ENCODE peak calls at places on chromosome 2, in four cellular contexts. Z, N, C and H are unnamed samples.

GRCh38 chr2:25851740-25852503 is 26.4 kb downstream of the ASXL2 start:
- DNase-seq in N (no peak), Z (peak), C (no peak), H (no peak)

GRCh38 chr2:218607436-218608115 is at the start of gene PLCD4:
- DNase-seq in Z (peak), C (peak), N (no peak), H (no peak)

GRCh38 chr2:60353863-60354262 is 199.6 kb downstream of the BCL11A start:
- DNase-seq in C (no peak), Z (no peak), N (no peak), H (no peak)

GRCh38 chr2:196725218-196725617 is 74.3 kb downstream of the GTF3C3 start:
- DNase-seq in N (no peak), C (no peak), Z (no peak), H (no peak)

GRCh38 chr2:9258953-9259399 is 52.4 kb downstream of the ASAP2 start:
- DNase-seq in Z (no peak), C (peak), N (no peak), H (peak)

GRCh38 chr2:86453838-86454237 is 12.7 kb downstream of the KDM3A start:
- DNase-seq in Z (peak), N (no peak), C (no peak), H (no peak)

GRCh38 chr2:166365803-166366420 is 9.8 kb downstream of the SCN9A start:
- DNase-seq in N (no peak), Z (no peak), C (no peak), H (no peak)

GRCh38 chr2:154455871-154456270 is 242.6 kb upstream of the KCNJ3 start:
- DNase-seq in Z (no peak), C (no peak), N (no peak), H (no peak)

GRCh38 chr2:13005761-13006336 is 289.1 kb downstream of the TRIB2 start:
- DNase-seq in C (no peak), Z (peak), N (no peak), H (no peak)

GRCh38 chr2:148338544-148338943 is 306.0 kb upstream of the EPC2 start:
- DNase-seq in Z (peak), N (no peak), C (no peak), H (no peak)

GRCh38 chr2:37786854-37787253 is 115.4 kb upstream of the CDC42EP3 start:
- DNase-seq in Z (no peak), C (peak), N (no peak), H (no peak)

GRCh38 chr2:205024822-205025518 is 479.7 kb downstream of the PARD3B start:
- DNase-seq in Z (peak), C (peak), N (peak), H (no peak)

GRCh38 chr2:60965514-60965815 is 52.1 kb upstream of the PEX13 start:
- DNase-seq in C (no peak), N (no peak), Z (no peak), H (no peak)

GRCh38 chr2:241797441-241798080 is 11.4 kb upstream of the NEU4 start:
- DNase-seq in Z (no peak), C (peak), N (no peak), H (peak)

GRCh38 chr2:120659275-120659952 is 76.3 kb upstream of the GLI2 start:
- DNase-seq in C (no peak), N (no peak), Z (no peak), H (no peak)

GRCh38 chr2:223487447-223487846 is 114.7 kb downstream of the SCG2 start:
- DNase-seq in N (no peak), C (no peak), Z (no peak), H (no peak)

GRCh38 chr2:71643674-71644357 is 190.5 kb downstream of the DYSF start:
- DNase-seq in Z (no peak), C (no peak), N (no peak), H (no peak)

GRCh38 chr2:46749042-46749461 is 166.6 kb downstream of the MCFD2 start:
- DNase-seq in Z (peak), C (no peak), N (no peak), H (no peak)

GRCh38 chr2:1632510-1632909 is 111.8 kb downstream of the PXDN start:
- DNase-seq in N (no peak), C (no peak), Z (no peak), H (no peak)

GRCh38 chr2:36695746-36696415 is 626 bp upstream of the VIT start:
- DNase-seq in Z (peak), C (no peak), N (no peak), H (no peak)

GRCh38 chr2:70719231-70719630 is 48.8 kb downstream of the ADD2 start:
- DNase-seq in Z (no peak), N (no peak), C (no peak), H (no peak)

GRCh38 chr2:158464426-158465281 is 7.9 kb downstream of the PKP4 start:
- DNase-seq in Z (peak), N (no peak), C (no peak), H (no peak)

GRCh38 chr2:10285578-10286198 is 17.0 kb upstream of the HPCAL1 start:
- DNase-seq in N (peak), Z (peak), C (peak), H (peak)

GRCh38 chr2:46001741-46002506 is 295.3 kb upstream of the EPAS1 start:
- DNase-seq in N (no peak), Z (peak), C (no peak), H (no peak)

GRCh38 chr2:241895732-241896641 is 26.5 kb downstream of the RTP5 start:
- DNase-seq in Z (peak), C (no peak), N (no peak), H (no peak)

GRCh38 chr2:126912201-126912600 is 13.5 kb downstream of the TEX51 start:
- DNase-seq in Z (no peak), C (no peak), N (no peak), H (no peak)

GRCh38 chr2:66495788-66496640 is 61.1 kb downstream of the MEIS1 start:
- DNase-seq in Z (peak), C (peak), N (peak), H (no peak)

GRCh38 chr2:166088634-166089033 is 39.2 kb downstream of the SCN1A start:
- DNase-seq in C (no peak), Z (peak), N (no peak), H (no peak)

GRCh38 chr2:42105330-42106256 is 57.8 kb downstream of the PKDCC start:
- DNase-seq in Z (no peak), C (peak), N (no peak), H (no peak)

GRCh38 chr2:112142525-112143078 is 4.4 kb downstream of the FBLN7 start:
- DNase-seq in Z (no peak), C (no peak), N (no peak), H (no peak)

GRCh38 chr2:234422242-234422641 is 74.6 kb downstream of the ARL4C start:
- DNase-seq in C (no peak), N (no peak), Z (peak), H (no peak)

GRCh38 chr2:207159002-207159401 is 6.7 kb downstream of the KLF7 start:
- DNase-seq in C (no peak), Z (no peak), N (no peak), H (no peak)

GRCh38 chr2:207161724-207162123 is 4.0 kb downstream of the KLF7 start:
- DNase-seq in N (no peak), C (no peak), Z (peak), H (no peak)

GRCh38 chr2:207161247-207161646 is 4.5 kb downstream of the KLF7 start:
- DNase-seq in N (no peak), C (no peak), Z (no peak), H (no peak)

GRCh38 chr2:207162319-207162718 is 3.4 kb downstream of the KLF7 start:
- DNase-seq in Z (no peak), C (no peak), N (no peak), H (no peak)

DNA sequence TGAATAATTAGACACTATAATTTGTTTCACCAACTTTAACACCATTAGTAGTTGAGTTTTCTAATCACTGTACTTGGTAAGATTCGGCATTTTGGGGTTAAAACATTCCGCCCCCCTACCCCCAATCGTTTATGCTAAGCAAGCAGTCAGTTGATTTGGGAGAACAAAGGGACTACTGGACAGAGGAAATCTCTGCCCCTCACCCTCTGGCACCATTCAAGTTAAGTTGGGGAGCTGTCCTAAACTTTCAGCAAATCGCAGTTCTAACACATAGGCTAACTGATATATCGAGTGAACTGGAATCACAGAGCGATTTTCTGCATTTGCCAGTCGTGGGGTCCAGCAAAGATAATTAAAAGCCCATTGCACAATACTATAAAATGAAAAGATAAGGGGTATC is 5.6 kb downstream of the KLF7 start:
- DNase-seq in C (no peak), Z (peak), N (no peak), H (no peak)
- H3K27ac ChIP-seq in C (no peak), Z (no peak), N (no peak), H (peak)

GRCh38 chr2:19504400-19505198 is 146.2 kb upstream of the OSR1 start:
- DNase-seq in N (no peak), Z (no peak), C (no peak), H (no peak)

GRCh38 chr2:19503406-19503805 is 145.0 kb upstream of the OSR1 start:
- DNase-seq in Z (no peak), C (no peak), N (no peak), H (no peak)

GRCh38 chr2:19505199-19506136 is 147.0 kb upstream of the OSR1 start:
- DNase-seq in Z (no peak), N (no peak), C (no peak), H (no peak)

GRCh38 chr2:19503915-19504314 is 145.5 kb upstream of the OSR1 start:
- DNase-seq in C (no peak), Z (no peak), N (no peak), H (no peak)

GRCh38 chr2:19507137-19507536 is 148.7 kb upstream of the OSR1 start:
- DNase-seq in Z (no peak), N (no peak), C (no peak), H (no peak)
- H3K27ac ChIP-seq in Z (no peak), N (no peak), C (no peak), H (no peak)

DNA sequence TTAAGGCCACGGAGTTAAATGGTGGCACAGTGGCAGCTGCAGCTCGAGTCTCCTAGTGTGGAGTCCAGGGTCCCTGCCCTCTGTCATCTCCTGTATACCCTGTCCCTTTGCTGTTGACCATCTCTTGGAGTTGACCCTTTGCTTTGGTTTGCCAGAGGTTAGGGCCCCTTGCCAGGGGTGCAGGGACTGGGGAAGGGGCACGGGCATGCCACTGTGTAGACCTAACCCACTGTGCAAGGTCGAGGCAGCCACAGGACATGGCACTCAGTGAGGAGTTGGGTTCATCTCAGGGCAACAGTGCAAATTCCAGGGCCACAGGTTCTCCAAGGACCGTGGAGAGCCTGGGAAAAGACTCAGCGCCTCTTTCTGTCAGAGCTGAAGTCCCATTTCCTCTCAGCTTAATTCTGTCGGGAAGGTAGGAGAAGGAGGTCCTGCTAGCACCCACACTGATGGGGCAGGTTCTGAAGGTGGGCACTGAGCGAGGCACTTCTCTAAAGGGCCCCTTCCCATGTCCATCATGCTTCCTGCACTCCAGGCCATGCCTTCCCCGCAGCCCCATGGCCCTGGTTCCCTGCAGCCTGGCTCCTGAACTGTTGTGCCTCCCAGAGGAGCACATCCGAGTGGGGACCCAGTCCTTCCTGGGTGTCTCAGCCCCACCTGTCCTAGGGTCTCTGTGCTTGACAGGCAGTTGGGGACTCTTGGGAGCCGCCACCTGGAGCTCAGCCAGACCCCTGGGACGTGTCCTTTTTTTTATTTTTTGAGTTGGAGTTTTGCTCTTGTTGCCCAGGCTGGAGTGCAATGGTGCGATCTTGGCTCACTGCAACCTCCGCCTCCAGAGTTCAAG is 2.8 kb downstream of the KHK start:
- DNase-seq in N (no peak), Z (no peak), C (no peak), H (no peak)
- H3K27ac ChIP-seq in N (no peak), Z (no peak), C (no peak), H (no peak)

GRCh38 chr2:238228700-238229099 is 11.1 kb downstream of the HES6 start:
- DNase-seq in Z (peak), C (no peak), N (no peak), H (no peak)

GRCh38 chr2:238233625-238234024 is 6.2 kb downstream of the HES6 start:
- DNase-seq in N (no peak), C (no peak), Z (no peak), H (no peak)

GRCh38 chr2:238231809-238232208 is 8.0 kb downstream of the HES6 start:
- DNase-seq in C (no peak), N (no peak), Z (no peak), H (no peak)

GRCh38 chr2:238230699-238231098 is 9.1 kb downstream of the HES6 start:
- DNase-seq in N (no peak), Z (no peak), C (no peak), H (no peak)

DNA sequence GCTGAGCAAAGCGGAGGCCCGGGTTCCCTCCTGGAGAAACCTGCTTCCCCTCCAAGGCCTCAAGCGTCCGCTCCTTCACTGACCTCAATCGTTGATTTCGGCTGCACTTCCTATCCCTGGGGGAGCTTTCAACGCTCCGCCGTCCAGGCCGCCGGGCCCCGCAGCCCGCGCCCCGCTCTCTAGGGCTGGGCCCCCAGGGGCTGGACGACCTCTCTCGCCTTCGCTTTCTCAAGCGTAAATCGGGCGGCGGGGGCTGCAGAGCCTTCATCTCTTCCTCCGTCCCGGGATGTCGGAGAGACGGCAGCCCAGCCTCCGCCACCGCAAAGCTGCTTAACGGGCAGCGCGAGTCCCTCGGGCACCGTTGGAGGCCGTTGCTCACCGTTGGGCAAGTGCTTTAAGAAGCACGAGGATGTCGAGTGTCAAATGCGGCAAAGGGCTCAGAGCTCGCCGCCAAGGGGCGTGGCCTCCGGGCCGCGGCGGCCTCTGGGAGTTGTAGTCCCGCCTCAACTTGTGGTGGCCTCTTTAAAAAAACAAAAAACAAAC is 8.5 kb downstream of the HES6 start:
- DNase-seq in C (peak), N (no peak), Z (peak), H (peak)
- H3K27ac ChIP-seq in C (peak), N (no peak), Z (no peak), H (no peak)

GRCh38 chr2:65366595-65367125 is 65.7 kb downstream of the SPRED2 start:
- DNase-seq in N (no peak), Z (peak), C (no peak), H (no peak)
- H3K27ac ChIP-seq in N (peak), Z (peak), C (peak), H (no peak)

GRCh38 chr2:100272848-100273329 is 49.4 kb downstream of the LONRF2 start:
- DNase-seq in N (no peak), C (peak), Z (peak), H (no peak)

GRCh38 chr2:100270381-100271146 is 51.7 kb downstream of the LONRF2 start:
- DNase-seq in N (no peak), C (no peak), Z (no peak), H (no peak)

GRCh38 chr2:100268986-100269385 is 53.3 kb downstream of the LONRF2 start:
- DNase-seq in Z (no peak), N (no peak), C (no peak), H (no peak)

GRCh38 chr2:100271210-100271609 is 51.1 kb downstream of the LONRF2 start:
- DNase-seq in N (no peak), C (no peak), Z (no peak), H (no peak)

GRCh38 chr2:100269889-100270288 is 52.4 kb downstream of the LONRF2 start:
- DNase-seq in Z (no peak), N (no peak), C (no peak), H (no peak)
- H3K27ac ChIP-seq in Z (no peak), N (no peak), C (no peak), H (no peak)